ENCODE peak calls at places on chromosome 18, in four cellular contexts. A, V, X and N are unnamed samples.

GRCh38 chr18:3466051-3466450 is 16.1 kb downstream of the TGIF1 start:
- DNase-seq in V (peak), A (no peak), X (no peak), N (no peak)

GRCh38 chr18:45103319-45104070 is 422.8 kb downstream of the SETBP1 start:
- DNase-seq in V (no peak), A (no peak), X (no peak), N (no peak)

GRCh38 chr18:70295633-70296188 is 6.9 kb downstream of the SOCS6 start:
- DNase-seq in X (no peak), A (no peak), V (no peak), N (no peak)

GRCh38 chr18:1663879-1664705 is 759.4 kb downstream of the ADCYAP1 start:
- DNase-seq in A (peak), V (peak), X (no peak), N (peak)

GRCh38 chr18:55688066-55688465 is 100.1 kb upstream of the TCF4 start:
- DNase-seq in V (no peak), A (no peak), X (no peak), N (no peak)

GRCh38 chr18:13120967-13121586 is 97.5 kb upstream of the LDLRAD4 start:
- DNase-seq in X (no peak), V (no peak), A (no peak), N (no peak)

GRCh38 chr18:48007955-48008701 is 77.7 kb upstream of the SMAD2 start:
- DNase-seq in V (peak), A (peak), X (no peak), N (no peak)

GRCh38 chr18:62339106-62339988 is 14.2 kb downstream of the TNFRSF11A start:
- DNase-seq in V (peak), X (no peak), A (no peak), N (no peak)